ENCODE peak calls at places on chromosomes 7 and 10, in four cellular contexts. F is thoracic aorta, K is left ventricle myocardium superior, B is T-helper 22 cell. Y is an unnamed sample.

GRCh38 chr10:49328401-49329185 is 29.6 kb downstream of the C10orf71 start:
- DNase-seq in F (no peak), K (no peak), B (no peak), Y (no peak)

GRCh38 chr7:144384071-144384470 is 19.4 kb downstream of the NOBOX start:
- DNase-seq in F (no peak), K (no peak), B (no peak), Y (no peak)

GRCh38 chr10:22504766-22505165 is 159.5 kb downstream of the SPAG6 start:
- DNase-seq in F (no peak), K (no peak), B (no peak), Y (no peak)

GRCh38 chr10:125929613-125930012 is 33.2 kb downstream of the FANK1 start:
- DNase-seq in F (no peak), K (no peak), B (no peak), Y (no peak)

GRCh38 chr7:47806701-47807103 is 141.6 kb downstream of the PKD1L1 start:
- DNase-seq in F (no peak), K (peak), B (no peak), Y (no peak)

GRCh38 chr7:145212050-145212449 is 376.2 kb upstream of the TPK1 start:
- DNase-seq in F (no peak), K (no peak), B (no peak), Y (no peak)

GRCh38 chr10:5089869-5090268 is 4.3 kb upstream of the AKR1C3 start:
- DNase-seq in F (no peak), K (no peak), B (no peak), Y (no peak)

GRCh38 chr10:93060887-93061593 is 442 bp downstream of the CYP26C1 start:
- DNase-seq in F (no peak), K (no peak), B (no peak), Y (no peak)

GRCh38 chr7:100799037-100799896 is 28.1 kb downstream of the EPHB4 start:
- DNase-seq in F (no peak), K (peak), B (no peak), Y (peak)

GRCh38 chr7:155824195-155824915 is 12.1 kb upstream of the SHH start:
- DNase-seq in F (no peak), K (peak), B (no peak), Y (no peak)

GRCh38 chr7:47905071-47905920 is 43.0 kb downstream of the PKD1L1 start:
- DNase-seq in F (no peak), K (no peak), B (no peak), Y (no peak)

GRCh38 chr10:12484945-12485805 is 135.8 kb downstream of the CAMK1D start:
- DNase-seq in F (peak), K (peak), B (no peak), Y (no peak)

GRCh38 chr7:102439963-102440795 is 6.8 kb downstream of the ORAI2 start:
- DNase-seq in F (no peak), K (peak), B (no peak), Y (peak)